ENCODE peak calls at places on chromosomes 3 and 15, in six cellular contexts. Q, Z, X, G, H and P are unnamed samples.

GRCh38 chr3:149688122-149688757 is 30.4 kb upstream of the WWTR1 start:
- DNase-seq in Q (no peak), Z (no peak), X (no peak), G (no peak), H (no peak), P (no peak)

GRCh38 chr3:107429330-107430181 is 52.3 kb downstream of the CCDC54 start:
- DNase-seq in Q (peak), Z (peak), X (peak), G (peak), H (peak), P (peak)

GRCh38 chr15:66720206-66721010 is 18.4 kb downstream of the SMAD6 start:
- DNase-seq in Q (peak), Z (no peak), X (peak), G (peak), H (no peak), P (peak)

GRCh38 chr15:92930776-92931175 is 30.7 kb downstream of the CHD2 start:
- DNase-seq in Q (peak), Z (no peak), X (peak), G (peak), H (no peak), P (no peak)

GRCh38 chr15:66646308-66646707 is 55.7 kb upstream of the SMAD6 start:
- DNase-seq in Q (no peak), Z (no peak), X (no peak), G (no peak), H (no peak), P (no peak)

GRCh38 chr3:147412917-147413711 is 3.9 kb downstream of the ZIC1 start:
- DNase-seq in Q (no peak), Z (peak), X (no peak), G (no peak), H (peak), P (no peak)

GRCh38 chr15:37877851-37878577 is 56.4 kb upstream of the TMCO5A start:
- DNase-seq in Q (peak), Z (no peak), X (peak), G (no peak), H (no peak), P (no peak)

GRCh38 chr3:56754753-56755365 is 46.9 kb downstream of the ARHGEF3 start:
- DNase-seq in Q (no peak), Z (no peak), X (no peak), G (no peak), H (no peak), P (no peak)

GRCh38 chr3:195711813-195712534 is 8.8 kb upstream of the MUC20 start:
- DNase-seq in Q (no peak), Z (no peak), X (no peak), G (no peak), H (no peak), P (no peak)

GRCh38 chr3:131711114-131711786 is 208.5 kb upstream of the MRPL3 start:
- DNase-seq in Q (no peak), Z (peak), X (no peak), G (no peak), H (no peak), P (no peak)

GRCh38 chr3:135862361-135862760 is 103.2 kb upstream of the PPP2R3A start:
- DNase-seq in Q (no peak), Z (no peak), X (no peak), G (no peak), H (no peak), P (no peak)

GRCh38 chr15:101450561-101451145 is 38.9 kb downstream of the PCSK6 start:
- DNase-seq in Q (no peak), Z (no peak), X (no peak), G (no peak), H (no peak), P (no peak)

GRCh38 chr3:14997941-14998340 is 50.6 kb downstream of the NR2C2 start:
- DNase-seq in Q (no peak), Z (no peak), X (no peak), G (no peak), H (no peak), P (no peak)

GRCh38 chr15:41417418-41417811 is 520 bp downstream of the RTF1 start:
- DNase-seq in Q (peak), Z (peak), X (peak), G (no peak), H (no peak), P (no peak)

GRCh38 chr15:39788800-39789565 is 6.3 kb upstream of the FSIP1 start:
- DNase-seq in Q (peak), Z (no peak), X (peak), G (no peak), H (no peak), P (no peak)

GRCh38 chr3:29694783-29695182 is 413.9 kb downstream of the RBMS3 start:
- DNase-seq in Q (peak), Z (no peak), X (peak), G (peak), H (no peak), P (no peak)

GRCh38 chr3:79910337-79910736 is 142.5 kb upstream of the ROBO1 start:
- DNase-seq in Q (no peak), Z (no peak), X (no peak), G (no peak), H (no peak), P (no peak)

GRCh38 chr3:188037116-188037718 is 116.7 kb upstream of the LPP start:
- DNase-seq in Q (peak), Z (peak), X (peak), G (peak), H (no peak), P (no peak)

GRCh38 chr3:8204846-8205624 is 296.6 kb upstream of the LMCD1 start:
- DNase-seq in Q (peak), Z (no peak), X (no peak), G (no peak), H (no peak), P (no peak)

GRCh38 chr3:44198265-44198956 is 43.3 kb upstream of the TOPAZ1 start:
- DNase-seq in Q (peak), Z (peak), X (peak), G (peak), H (peak), P (peak)

DNA sequence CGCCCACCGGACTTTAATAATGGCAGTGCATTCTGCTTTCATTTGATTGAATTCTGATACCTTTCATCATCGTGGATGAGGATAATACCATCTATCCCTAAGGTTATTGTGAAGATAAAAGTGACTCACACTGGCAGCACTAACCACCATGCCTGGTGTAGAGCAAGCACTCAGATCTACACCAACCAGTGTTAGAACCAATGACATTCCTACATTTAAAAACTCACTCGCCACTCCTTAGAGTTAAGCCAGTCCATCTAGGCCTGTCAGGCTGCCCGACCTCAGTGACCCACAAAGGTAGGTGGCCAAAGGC is 42.8 kb upstream of the TOPAZ1 start:
- DNase-seq in Q (no peak), Z (no peak), X (no peak), G (no peak), H (no peak), P (no peak)
- H2AFZ ChIP-seq in Q (no peak), Z (no peak), X (no peak), G (no peak), H (no peak), P (no peak)

DNA sequence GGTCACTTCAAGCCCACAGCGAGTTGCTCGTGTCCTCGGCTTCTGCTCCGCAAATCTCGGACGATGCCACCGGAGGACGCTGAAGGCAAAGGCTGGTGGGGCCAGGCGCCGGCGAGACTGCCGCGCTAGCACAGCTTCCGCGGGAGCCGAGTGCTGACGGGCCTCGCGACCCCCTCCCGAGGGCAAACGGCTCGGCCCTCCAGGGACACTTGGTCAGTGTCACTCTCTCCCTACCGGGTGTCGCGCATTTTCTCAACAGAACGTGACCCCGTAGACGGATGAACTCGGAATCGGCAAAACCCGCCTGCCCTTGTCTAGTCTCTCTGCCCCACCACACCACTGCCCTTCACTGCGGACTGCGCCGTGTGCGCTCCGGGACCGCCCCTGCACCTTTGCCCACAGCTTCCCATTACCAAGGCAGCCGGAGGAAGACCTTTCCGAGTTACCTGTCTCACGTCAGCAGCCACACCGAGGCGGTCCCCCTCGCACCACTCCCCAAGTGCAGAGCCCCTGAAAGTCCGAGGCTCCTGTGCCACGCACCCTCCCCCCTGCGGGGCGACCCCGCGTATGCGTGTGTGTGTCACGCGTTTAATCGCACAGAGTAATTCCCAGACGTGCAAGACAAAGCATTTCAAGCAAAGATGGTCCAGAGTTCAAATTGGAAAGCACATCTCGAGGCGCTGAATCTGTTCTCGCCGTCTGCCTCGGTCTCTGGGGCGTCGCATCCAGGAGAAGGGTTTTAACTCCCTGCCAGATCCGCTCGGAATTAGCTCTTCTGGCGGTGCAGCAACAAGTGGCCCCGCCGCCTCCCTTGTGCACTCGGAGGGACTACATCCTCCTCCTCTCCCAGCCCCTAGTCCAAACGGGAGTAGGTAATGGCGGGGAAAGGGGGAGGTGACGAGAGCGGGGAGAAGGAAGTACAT is 245.0 kb upstream of the TOPAZ1 start:
- DNase-seq in Q (peak), Z (peak), X (no peak), G (peak), H (peak), P (no peak)
- H2AFZ ChIP-seq in Q (peak), Z (no peak), X (peak), G (peak), H (peak), P (no peak)

GRCh38 chr15:29117778-29118177 is 151.8 kb downstream of the NSMCE3 start:
- DNase-seq in Q (no peak), Z (no peak), X (no peak), G (no peak), H (no peak), P (no peak)
- H2AFZ ChIP-seq in Q (no peak), Z (no peak), X (no peak), G (no peak), H (no peak), P (no peak)

GRCh38 chr3:11364181-11364580 is 92.0 kb downstream of the ATG7 start:
- DNase-seq in Q (peak), Z (no peak), X (peak), G (no peak), H (no peak), P (no peak)
- H2AFZ ChIP-seq in Q (no peak), Z (no peak), X (no peak), G (no peak), H (no peak), P (no peak)

GRCh38 chr15:48855501-48856440 is 22.2 kb upstream of the EID1 start:
- DNase-seq in Q (peak), Z (no peak), X (peak), G (peak), H (no peak), P (no peak)
- H2AFZ ChIP-seq in Q (peak), Z (no peak), X (no peak), G (no peak), H (peak), P (no peak)

GRCh38 chr3:122247087-122247824 is 63.8 kb downstream of the CASR start:
- DNase-seq in Q (no peak), Z (no peak), X (no peak), G (no peak), H (no peak), P (no peak)

GRCh38 chr3:122246214-122246613 is 62.7 kb downstream of the CASR start:
- DNase-seq in Q (no peak), Z (no peak), X (peak), G (no peak), H (no peak), P (no peak)

GRCh38 chr3:122247825-122248185 is 64.3 kb downstream of the CASR start:
- DNase-seq in Q (no peak), Z (no peak), X (peak), G (no peak), H (no peak), P (no peak)

GRCh38 chr3:122251428-122251827 is 68.0 kb downstream of the CASR start:
- DNase-seq in Q (no peak), Z (no peak), X (no peak), G (no peak), H (no peak), P (no peak)

DNA sequence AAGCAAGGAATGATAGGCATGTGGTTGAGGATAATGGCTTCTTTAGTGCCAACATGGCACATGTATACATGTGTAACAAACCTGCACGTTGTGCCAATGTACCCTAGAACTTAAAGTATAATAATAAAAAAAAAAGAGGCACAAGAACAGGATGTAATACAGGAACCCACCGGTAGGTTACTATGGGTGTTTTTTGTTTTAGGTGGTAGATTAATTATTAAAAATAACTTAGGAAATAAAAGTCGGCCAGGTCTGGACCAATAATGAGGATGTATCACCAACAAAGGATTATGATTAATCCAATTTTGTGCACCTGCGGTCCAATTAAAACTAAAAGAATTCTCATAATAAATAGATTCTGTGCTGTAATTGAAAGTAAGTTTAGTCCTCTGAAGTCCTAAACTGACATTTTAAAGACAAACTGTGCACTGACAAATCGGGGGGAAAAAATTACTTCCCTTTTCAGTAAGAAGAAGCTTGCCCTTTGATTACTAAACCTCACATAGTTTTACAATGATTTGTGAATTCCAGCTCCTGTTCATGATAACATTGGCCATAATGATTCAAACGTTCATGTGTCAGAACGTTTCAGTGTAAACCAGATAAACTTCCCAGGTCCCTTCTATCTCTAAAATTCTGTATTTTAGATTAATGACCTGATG is 62.2 kb downstream of the CASR start:
- DNase-seq in Q (no peak), Z (no peak), X (peak), G (no peak), H (no peak), P (no peak)
- H2AFZ ChIP-seq in Q (no peak), Z (no peak), X (no peak), G (no peak), H (no peak), P (no peak)